ENCODE peak calls at places on chromosomes 13 and 19, in six cellular contexts. M is heart left ventricle, N is posterior cingulate gyrus, L is RKO, Q is HEK293T, C is fibroblast of lung. E is an unnamed sample.

GRCh38 chr13:102033316-102033715 is 368.5 kb downstream of the FGF14 start:
- DNase-seq in M (no peak), N (no peak), L (no peak), Q (no peak), C (no peak), E (no peak)

GRCh38 chr19:15538774-15539173 is 30.4 kb downstream of the CYP4F22 start:
- DNase-seq in M (no peak), N (no peak), L (peak; percentile 33), Q (no peak), C (peak; percentile 11), E (no peak)

GRCh38 chr19:18401580-18402112 is 4.2 kb upstream of the LRRC25 start:
- DNase-seq in M (peak; percentile 84), N (no peak), L (peak; percentile 74), Q (peak; percentile 40), C (peak; percentile 83), E (no peak)

GRCh38 chr19:13876834-13877233 is at the start of gene NANOS3:
- DNase-seq in M (no peak), N (no peak), L (no peak), Q (no peak), C (no peak), E (no peak)

GRCh38 chr13:51861728-51862300 is at the start of gene CCDC70:
- DNase-seq in M (no peak), N (no peak), L (peak; percentile 58), Q (no peak), C (peak; percentile 8), E (peak; percentile 55)

GRCh38 chr13:48686810-48687209 is 33.1 kb downstream of the CYSLTR2 start:
- DNase-seq in M (no peak), N (no peak), L (no peak), Q (no peak), C (no peak), E (no peak)

GRCh38 chr19:50669319-50670101 is 20.3 kb downstream of the C19orf81 start:
- DNase-seq in M (no peak), N (no peak), L (no peak), Q (peak; percentile 60), C (peak; percentile 25), E (no peak)

GRCh38 chr19:1861599-1862031 is 1.8 kb downstream of the KLF16 start:
- DNase-seq in M (peak; percentile 31), N (no peak), L (no peak), Q (no peak), C (no peak), E (no peak)

GRCh38 chr13:40406405-40407138 is 259.9 kb downstream of the FOXO1 start:
- DNase-seq in M (no peak), N (no peak), L (no peak), Q (no peak), C (peak; percentile 83), E (no peak)

GRCh38 chr19:50377051-50377441 is 789 bp downstream of the NR1H2 start:
- DNase-seq in M (peak; percentile 47), N (no peak), L (no peak), Q (peak; percentile 30), C (no peak), E (no peak)

GRCh38 chr13:110907951-110908898 is 6.6 kb downstream of the ANKRD10 start:
- DNase-seq in M (no peak), N (no peak), L (no peak), Q (no peak), C (no peak), E (peak; percentile 61)

GRCh38 chr13:99125335-99125915 is 75.2 kb upstream of the UBAC2 start:
- DNase-seq in M (no peak), N (no peak), L (no peak), Q (no peak), C (peak; percentile 0), E (no peak)

GRCh38 chr19:10812902-10813404 is 23.1 kb downstream of the TMED1 start:
- DNase-seq in M (peak; percentile 43), N (no peak), L (peak; percentile 80), Q (no peak), C (peak; percentile 93), E (peak; percentile 96)

GRCh38 chr13:95641961-95642621 is 2.4 kb downstream of the DZIP1 start:
- DNase-seq in M (peak; percentile 55), N (no peak), L (no peak), Q (no peak), C (peak; percentile 45), E (no peak)

GRCh38 chr19:3358392-3358918 is 7.9 kb upstream of the NFIC start:
- DNase-seq in M (no peak), N (no peak), L (no peak), Q (no peak), C (no peak), E (no peak)

GRCh38 chr19:30662211-30662861 is 290.2 kb downstream of the ZNF536 start:
- DNase-seq in M (no peak), N (no peak), L (no peak), Q (no peak), C (no peak), E (peak; percentile 72)

GRCh38 chr19:45215391-45216191 is 29.6 kb downstream of the EXOC3L2 start:
- DNase-seq in M (no peak), N (no peak), L (no peak), Q (no peak), C (no peak), E (peak; percentile 61)

GRCh38 chr13:44365008-44365407 is 8.6 kb upstream of the SERP2 start:
- DNase-seq in M (no peak), N (no peak), L (no peak), Q (no peak), C (peak; percentile 48), E (peak; percentile 70)

GRCh38 chr13:31204592-31204991 is 4.8 kb downstream of the B3GLCT start:
- DNase-seq in M (no peak), N (no peak), L (peak; percentile 66), Q (no peak), C (peak; percentile 44), E (peak; percentile 51)

GRCh38 chr13:93716623-93717022 is 490.0 kb downstream of the GPC6 start:
- DNase-seq in M (no peak), N (no peak), L (no peak), Q (no peak), C (no peak), E (no peak)

GRCh38 chr19:49442354-49442753 is 1.0 kb upstream of the SLC17A7 start:
- DNase-seq in M (peak; percentile 65), N (no peak), L (no peak), Q (no peak), C (no peak), E (peak; percentile 65)

GRCh38 chr19:5480427-5480836 is 25.2 kb downstream of the ZNRF4 start:
- DNase-seq in M (no peak), N (no peak), L (peak; percentile 22), Q (peak; percentile 69), C (peak; percentile 14), E (peak; percentile 47)

E was measured in Daoy.